ENCODE peak calls at places on chromosomes 1 and 21, in four cellular contexts. R is bronchial epithelial cell; B is A172; O is stimulated activated CD8-positive, alpha-beta memory T cell treated with anti-CD3 and anti-CD28 coated beads, Interleukin-12 subunit alpha, Interleukin-12 subunit beta, amount 100 ng/mL, for 4 hours. N is an unnamed sample.

GRCh38 chr1:106676021-106676420 is 380.5 kb upstream of the PRMT6 start:
- DNase-seq in R (peak), B (no peak), O (no peak), N (no peak)

GRCh38 chr1:91732291-91732953 is 153.5 kb downstream of the TGFBR3 start:
- DNase-seq in R (peak), B (peak), O (no peak), N (no peak)

GRCh38 chr1:84998642-84999280 is 1.8 kb upstream of the MCOLN2 start:
- DNase-seq in R (no peak), B (no peak), O (no peak), N (no peak)

GRCh38 chr1:105317976-105318375 is 1568.3 kb downstream of the AMY1C start:
- DNase-seq in R (no peak), B (no peak), O (no peak), N (no peak)

GRCh38 chr1:234208351-234208750 is 164.9 kb upstream of the COA6 start:
- DNase-seq in R (no peak), B (no peak), O (no peak), N (no peak)

GRCh38 chr1:203932559-203932958 is 71.2 kb downstream of the SNRPE start:
- DNase-seq in R (no peak), B (no peak), O (no peak), N (no peak)

GRCh38 chr1:47804127-47804526 is 193.1 kb downstream of the TRABD2B start:
- DNase-seq in R (no peak), B (no peak), O (no peak), N (no peak)

GRCh38 chr1:156245451-156246232 is 2.2 kb downstream of the PAQR6 start:
- DNase-seq in R (no peak), B (no peak), O (no peak), N (no peak)

GRCh38 chr1:13469343-13469742 is 44.5 kb downstream of the LRRC38 start:
- DNase-seq in R (peak), B (no peak), O (no peak), N (peak)

GRCh38 chr1:178530520-178530919 is 17.6 kb downstream of the TEX35 start:
- DNase-seq in R (no peak), B (no peak), O (no peak), N (no peak)

GRCh38 chr1:167516404-167517388 is 1.6 kb downstream of the CD247 start:
- DNase-seq in R (no peak), B (no peak), O (no peak), N (no peak)

GRCh38 chr1:22171951-22172715 is 29.2 kb upstream of the WNT4 start:
- DNase-seq in R (peak), B (no peak), O (no peak), N (no peak)

GRCh38 chr1:18965206-18966173 is 9.0 kb upstream of the IFFO2 start:
- DNase-seq in R (peak), B (peak), O (no peak), N (no peak)

GRCh38 chr1:7587726-7588456 is 183.2 kb upstream of the VAMP3 start:
- DNase-seq in R (no peak), B (no peak), O (no peak), N (no peak)

GRCh38 chr1:25197982-25198681 is 34.2 kb downstream of the SYF2 start:
- DNase-seq in R (peak), B (no peak), O (no peak), N (peak)

GRCh38 chr21:42315296-42315891 is at the start of gene TFF3:
- DNase-seq in R (peak), B (no peak), O (no peak), N (peak)

GRCh38 chr1:23478896-23479790 is 4.8 kb downstream of the ASAP3 start:
- DNase-seq in R (no peak), B (peak), O (no peak), N (peak)